ENCODE peak calls at places on chromosomes 12 and 14, in nine cellular contexts. L is HepG2, G is IMR-90, Y is sigmoid colon, U is ovary, K is esophagus muscularis mucosa, V is right lobe of liver, T is heart left ventricle, P is lower leg skin. C is an unnamed sample.

GRCh38 chr14:69318241-69318640 is 58.3 kb downstream of the GALNT16 start:
- DNase-seq in L (no peak), G (peak), Y (no peak), U (no peak), K (no peak), V (no peak), T (no peak), P (no peak), C (no peak)

GRCh38 chr12:95918194-95918993 is 24.0 kb downstream of the CCDC38 start:
- DNase-seq in L (peak), G (peak), Y (no peak), U (no peak), K (no peak), V (peak), T (no peak), P (peak), C (peak)

GRCh38 chr14:104687601-104688504 is 1.6 kb upstream of the INF2 start:
- DNase-seq in L (peak), G (no peak), Y (peak), U (peak), K (no peak), V (peak), T (peak), P (no peak), C (peak)

GRCh38 chr14:68466491-68466977 is 326.3 kb downstream of the ZFP36L1 start:
- DNase-seq in L (peak), G (peak), Y (no peak), U (no peak), K (peak), V (no peak), T (peak), P (no peak), C (no peak)

GRCh38 chr12:116123511-116124258 is 153.8 kb downstream of the MED13L start:
- DNase-seq in L (no peak), G (peak), Y (no peak), U (no peak), K (no peak), V (no peak), T (peak), P (peak), C (peak)

GRCh38 chr14:43341921-43342320 is 1165.2 kb downstream of the FSCB start:
- DNase-seq in L (no peak), G (no peak), Y (peak), U (no peak), K (no peak), V (no peak), T (no peak), P (no peak), C (no peak)

GRCh38 chr14:77763316-77763715 is 2.4 kb upstream of the SNW1 start:
- DNase-seq in L (no peak), G (no peak), Y (no peak), U (no peak), K (no peak), V (no peak), T (no peak), P (no peak), C (no peak)

GRCh38 chr12:43551271-43551970 is 582 bp downstream of the ADAMTS20 start:
- DNase-seq in L (no peak), G (no peak), Y (no peak), U (no peak), K (no peak), V (no peak), T (no peak), P (no peak), C (no peak)

GRCh38 chr12:123696209-123696608 is 15.9 kb upstream of the ATP6V0A2 start:
- DNase-seq in L (no peak), G (no peak), Y (no peak), U (no peak), K (no peak), V (no peak), T (no peak), P (no peak), C (no peak)

GRCh38 chr12:59736786-59737185 is 141.0 kb downstream of the SLC16A7 start:
- DNase-seq in L (no peak), G (peak), Y (no peak), U (no peak), K (no peak), V (no peak), T (no peak), P (no peak), C (peak)

GRCh38 chr14:69137456-69138188 is 15.3 kb downstream of the DCAF5 start:
- DNase-seq in L (no peak), G (peak), Y (no peak), U (no peak), K (no peak), V (no peak), T (no peak), P (no peak), C (no peak)

GRCh38 chr14:73739899-73740685 is 25.9 kb upstream of the PNMA1 start:
- DNase-seq in L (no peak), G (no peak), Y (peak), U (peak), K (no peak), V (peak), T (no peak), P (no peak), C (no peak)

GRCh38 chr14:51018521-51018920 is 74.2 kb upstream of the PYGL start:
- DNase-seq in L (no peak), G (peak), Y (no peak), U (no peak), K (no peak), V (no peak), T (no peak), P (no peak), C (no peak)

GRCh38 chr14:60343571-60344071 is 94.6 kb downstream of the PPM1A start:
- DNase-seq in L (no peak), G (no peak), Y (no peak), U (no peak), K (no peak), V (no peak), T (no peak), P (no peak), C (no peak)
- TF ChIP-seq POLR2A in L (no peak), G (no peak), Y (no peak), U (no peak), K (no peak), V (no peak), T (no peak), P (no peak), C (no peak)

DNA sequence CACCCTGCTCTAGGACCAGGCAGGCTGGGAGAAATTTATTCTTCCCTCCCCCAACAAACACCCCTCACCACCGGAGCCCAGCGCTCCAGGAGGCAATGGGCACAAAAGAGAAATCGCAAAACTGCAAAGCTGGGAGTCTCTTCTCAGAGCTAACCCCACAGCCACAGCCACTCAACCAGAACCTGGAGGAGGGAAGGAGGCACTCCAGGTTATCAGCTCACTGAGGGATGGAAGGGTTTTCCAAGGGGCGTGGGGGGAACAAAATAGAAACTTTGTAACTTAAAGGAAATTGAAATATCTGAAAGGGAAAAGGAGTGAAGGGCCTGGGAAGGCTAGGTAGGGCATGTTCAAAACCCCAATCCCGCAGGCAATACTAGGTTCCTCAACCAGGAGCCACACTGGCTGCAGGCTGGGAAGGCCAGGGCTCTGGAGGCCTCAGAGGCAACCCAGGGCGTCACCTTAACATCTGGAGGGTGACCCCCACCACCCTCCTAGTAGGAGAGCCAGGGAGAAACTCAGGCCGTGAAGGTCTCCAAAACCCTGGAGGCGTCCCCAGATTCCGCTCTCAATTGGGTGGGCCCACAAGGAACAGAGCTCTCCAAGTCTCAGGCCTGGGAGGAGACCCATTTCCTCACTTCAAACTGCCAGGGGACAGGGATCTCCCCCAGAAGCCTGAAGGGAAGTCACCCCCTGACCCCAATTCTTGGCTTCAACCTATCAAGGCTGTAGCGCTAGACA is 3.2 kb downstream of the KDM2B start:
- DNase-seq in L (no peak), G (no peak), Y (no peak), U (no peak), K (no peak), V (no peak), T (no peak), P (no peak), C (no peak)
- H3K4me3 ChIP-seq in L (no peak), G (no peak), Y (peak), U (peak), K (peak), V (no peak), T (peak), P (no peak), C (no peak)

GRCh38 chr14:61573321-61573720 is 122.0 kb upstream of the HIF1A start:
- DNase-seq in L (no peak), G (no peak), Y (no peak), U (no peak), K (no peak), V (peak), T (no peak), P (no peak), C (no peak)
- TF ChIP-seq POLR2A in L (no peak), G (no peak), Y (no peak), U (no peak), K (no peak), V (no peak), T (no peak), P (no peak), C (no peak)

GRCh38 chr12:112938751-112939150 is 477 bp downstream of the OAS3 start:
- DNase-seq in L (no peak), G (no peak), Y (no peak), U (no peak), K (no peak), V (no peak), T (no peak), P (no peak), C (no peak)
- H3K4me3 ChIP-seq in L (peak), G (peak), Y (peak), U (peak), K (peak), V (peak), T (peak), P (peak), C (peak)